ENCODE peak calls at places on chromosomes 1 and 21, in ten cellular contexts. H is CD4-positive, alpha-beta memory T cell; Z is right atrium auricular region; X is ovary; M is H1; A is lower lobe of right lung; O is A549; Y is keratinocyte; W is tibial artery; J is heart left ventricle. B is an unnamed sample.
A peak's percentile ranks its signal among the peaks of the same experiment; 100 is the strongest.

GRCh38 chr1:209224886-209225285 is 358.6 kb upstream of the CAMK1G start:
- DNase-seq in H (no peak), Z (no peak), X (no peak), M (no peak), A (no peak), O (no peak), Y (no peak), W (no peak), J (no peak), B (no peak)

GRCh38 chr1:89530690-89531089 is 6.1 kb downstream of the LRRC8B start:
- DNase-seq in H (no peak), Z (no peak), X (no peak), M (no peak), A (no peak), O (no peak), Y (no peak), W (no peak), J (no peak), B (no peak)

GRCh38 chr1:228014235-228014930 is 7.6 kb downstream of the WNT3A start:
- DNase-seq in H (no peak), Z (no peak), X (no peak), M (no peak), A (peak; percentile 54), O (no peak), Y (peak; percentile 60), W (peak; percentile 24), J (peak; percentile 66), B (no peak)

GRCh38 chr1:44460107-44460885 is 55.2 kb downstream of the RNF220 start:
- DNase-seq in H (no peak), Z (no peak), X (no peak), M (no peak), A (no peak), O (no peak), Y (no peak), W (no peak), J (no peak), B (no peak)

GRCh38 chr1:99599678-99600175 is 46.2 kb upstream of the PALMD start:
- DNase-seq in H (no peak), Z (peak; percentile 62), X (peak; percentile 87), M (no peak), A (no peak), O (peak; percentile 7), Y (no peak), W (no peak), J (peak; percentile 69), B (no peak)

GRCh38 chr21:16912075-16912474 is 600.8 kb upstream of the CXADR start:
- DNase-seq in H (no peak), Z (no peak), X (no peak), M (no peak), A (no peak), O (no peak), Y (no peak), W (no peak), J (no peak), B (no peak)

GRCh38 chr1:115194571-115194970 is 105.3 kb upstream of the TSPAN2 start:
- DNase-seq in H (no peak), Z (no peak), X (no peak), M (no peak), A (no peak), O (no peak), Y (no peak), W (no peak), J (no peak), B (no peak)

GRCh38 chr1:15948600-15949452 is 27.1 kb downstream of the ZBTB17 start:
- DNase-seq in H (no peak), Z (peak; percentile 95), X (peak; percentile 87), M (no peak), A (peak; percentile 79), O (no peak), Y (peak; percentile 55), W (peak; percentile 93), J (peak; percentile 77), B (no peak)

DNA sequence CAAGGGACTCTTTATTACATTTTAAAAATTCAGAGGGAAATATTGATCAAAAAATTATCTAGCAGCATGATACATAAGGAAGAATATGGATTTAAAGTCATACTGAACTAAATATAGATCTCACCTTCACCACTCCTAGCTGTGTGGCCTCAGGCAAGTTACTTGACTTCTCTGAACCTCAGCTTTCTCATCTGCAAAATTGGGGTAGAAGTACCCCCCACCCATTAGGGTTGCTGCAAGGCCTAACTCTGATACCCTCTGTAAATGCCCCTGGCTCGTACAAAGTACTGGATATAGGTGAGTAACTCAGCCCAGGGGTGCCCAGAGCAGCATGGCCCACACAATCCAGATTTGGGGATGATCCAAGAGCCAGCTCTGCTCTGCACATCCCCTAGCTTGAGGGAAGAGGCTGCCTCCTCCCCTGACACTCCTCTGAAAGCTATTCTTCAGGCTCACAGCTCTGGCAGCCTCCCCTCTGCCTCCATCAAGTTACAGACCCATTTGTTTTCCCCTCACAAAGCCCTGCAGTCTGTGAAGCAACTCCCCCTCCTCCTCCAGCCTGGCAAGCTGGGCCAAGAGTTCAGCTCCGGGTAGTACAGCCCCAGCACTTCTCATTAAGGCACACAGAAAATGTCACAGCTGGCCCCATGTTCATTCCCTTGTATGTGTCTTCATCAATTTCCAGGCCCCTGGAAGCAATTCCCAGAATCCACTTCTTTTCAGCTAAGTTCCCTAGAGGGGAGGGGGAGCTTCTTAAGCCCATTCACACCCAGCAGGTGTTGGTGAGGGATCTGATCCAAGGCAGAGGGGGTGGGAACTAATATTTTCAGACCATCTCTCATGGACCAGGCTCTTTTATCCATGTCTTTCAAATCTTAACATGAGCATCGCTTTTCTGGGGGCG is 143.7 kb downstream of the PLPP3 start:
- DNase-seq in H (no peak), Z (no peak), X (no peak), M (no peak), A (no peak), O (no peak), Y (no peak), W (no peak), J (no peak), B (no peak)
- H3K4me1 ChIP-seq in H (no peaks in the 10 kb centered on the region), Z (peaks cover 44% of the 10 kb centered on the region), X (peaks cover 4% of the 10 kb centered on the region), M (peaks cover 20% of the 10 kb centered on the region), A (peaks cover 10% of the 10 kb centered on the region), O (peaks cover 7% of the 10 kb centered on the region), Y (no peaks in the 10 kb centered on the region), W (peaks cover 3% of the 10 kb centered on the region), J (no peaks in the 10 kb centered on the region), B (peaks cover 11% of the 10 kb centered on the region)

GRCh38 chr21:36185498-36185897 is 28.9 kb downstream of the DOP1B start:
- DNase-seq in H (no peak), Z (no peak), X (no peak), M (no peak), A (no peak), O (no peak), Y (no peak), W (no peak), J (no peak), B (no peak)

GRCh38 chr21:36188081-36188681 is 31.6 kb downstream of the DOP1B start:
- DNase-seq in H (no peak), Z (no peak), X (no peak), M (no peak), A (peak; percentile 60), O (no peak), Y (no peak), W (no peak), J (peak; percentile 69), B (no peak)

GRCh38 chr21:36190736-36191135 is 34.1 kb downstream of the DOP1B start:
- DNase-seq in H (no peak), Z (no peak), X (no peak), M (no peak), A (no peak), O (no peak), Y (no peak), W (no peak), J (no peak), B (no peak)

GRCh38 chr21:36186506-36187399 is 30.1 kb downstream of the DOP1B start:
- DNase-seq in H (no peak), Z (no peak), X (no peak), M (no peak), A (no peak), O (no peak), Y (no peak), W (no peak), J (peak; percentile 75), B (no peak)

DNA sequence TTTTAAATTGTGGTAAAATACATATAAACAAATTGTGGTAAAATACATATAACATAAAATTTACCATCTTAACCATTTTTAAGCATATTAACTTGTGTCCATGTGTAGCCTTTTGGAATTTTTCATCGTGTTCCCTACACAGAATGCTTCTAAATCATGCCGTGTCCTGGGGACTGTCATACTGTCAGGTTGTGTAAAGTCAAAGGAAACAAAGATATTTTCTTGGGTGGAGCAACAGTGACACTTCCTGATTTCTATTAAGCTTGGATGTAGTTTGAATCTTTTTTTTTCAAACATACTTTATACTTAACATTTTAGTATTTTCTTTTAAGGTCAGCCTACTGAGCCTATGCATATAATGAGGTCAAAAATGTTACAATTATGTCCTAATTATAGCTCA is 32.3 kb downstream of the DOP1B start:
- DNase-seq in H (no peak), Z (no peak), X (no peak), M (no peak), A (no peak), O (no peak), Y (no peak), W (no peak), J (no peak), B (no peak)
- H3K27ac ChIP-seq in H (no peak overlapping the region), Z (no peak overlapping the region), X (no peak overlapping the region), M (no peak overlapping the region), A (no peak overlapping the region), O (no peak overlapping the region), Y (no peak overlapping the region), W (no peak overlapping the region), J (no peak overlapping the region), B (no peak overlapping the region)

GRCh38 chr1:221887091-221887746 is 145.3 kb upstream of the DUSP10 start:
- DNase-seq in H (no peak), Z (peak; percentile 82), X (no peak), M (peak; percentile 17), A (peak; percentile 50), O (peak; percentile 73), Y (peak; percentile 80), W (peak; percentile 90), J (peak; percentile 70), B (no peak)

GRCh38 chr1:221887758-221888157 is 145.9 kb upstream of the DUSP10 start:
- DNase-seq in H (no peak), Z (no peak), X (no peak), M (no peak), A (no peak), O (no peak), Y (no peak), W (no peak), J (no peak), B (no peak)

GRCh38 chr1:221884821-221885220 is 142.9 kb upstream of the DUSP10 start:
- DNase-seq in H (no peak), Z (no peak), X (no peak), M (no peak), A (no peak), O (no peak), Y (no peak), W (no peak), J (no peak), B (no peak)

GRCh38 chr1:221888218-221888617 is 146.3 kb upstream of the DUSP10 start:
- DNase-seq in H (no peak), Z (no peak), X (no peak), M (no peak), A (no peak), O (no peak), Y (no peak), W (no peak), J (no peak), B (no peak)

DNA sequence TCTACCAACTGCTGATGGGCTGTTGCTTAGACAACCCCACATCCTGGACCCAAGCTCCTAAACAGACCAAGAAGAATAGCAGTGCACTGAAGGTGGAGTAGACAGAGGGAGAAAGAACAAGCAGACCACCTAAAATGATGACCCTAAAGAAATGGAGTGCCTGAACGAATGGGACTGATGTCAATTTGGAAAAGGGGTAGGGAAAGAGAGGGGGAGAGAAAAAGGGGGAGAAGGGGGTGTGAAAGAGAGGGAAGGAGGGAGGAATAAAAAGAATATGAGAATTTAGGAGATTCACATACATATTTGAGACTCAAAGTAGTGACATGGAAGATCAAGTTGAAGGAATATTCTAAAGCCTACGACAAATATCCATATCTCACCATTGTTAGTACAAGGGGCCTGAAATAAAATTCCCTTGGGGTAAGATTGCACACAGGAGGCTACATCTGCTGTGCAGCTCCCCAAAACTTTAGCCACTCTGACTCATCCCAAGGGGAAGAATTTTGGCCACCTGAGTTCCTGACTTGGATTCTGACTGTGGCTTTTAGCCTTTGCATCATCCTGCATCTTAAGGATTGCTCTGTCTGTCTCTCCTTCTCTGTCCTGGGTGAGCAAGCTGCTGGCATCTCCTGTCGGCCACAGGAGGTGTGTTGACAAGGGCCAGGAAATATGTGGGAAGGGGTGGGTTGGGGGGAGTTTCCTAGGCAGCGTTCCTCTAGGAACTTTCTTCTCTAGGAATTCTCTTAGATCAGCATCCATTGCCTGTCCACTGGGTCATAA is 144.6 kb upstream of the DUSP10 start:
- DNase-seq in H (no peak), Z (no peak), X (no peak), M (no peak), A (no peak), O (peak; percentile 5), Y (no peak), W (no peak), J (no peak), B (no peak)
- H3K4me1 ChIP-seq in H (no peaks in the 10 kb centered on the region), Z (peaks cover 10% of the 10 kb centered on the region), X (peaks cover 1% of the 10 kb centered on the region), M (no peaks in the 10 kb centered on the region), A (no peaks in the 10 kb centered on the region), O (peaks cover 19% of the 10 kb centered on the region), Y (peaks cover 22% of the 10 kb centered on the region), W (peaks cover 11% of the 10 kb centered on the region), J (no peaks in the 10 kb centered on the region), B (no peaks in the 10 kb centered on the region)

GRCh38 chr1:153985341-153985912 is 712 bp downstream of the RAB13 start:
- DNase-seq in H (no peak), Z (peak; percentile 80), X (no peak), M (no peak), A (no peak), O (no peak), Y (no peak), W (peak; percentile 79), J (no peak), B (no peak)
- H3K27ac ChIP-seq in H (no peak overlapping the region), Z (peak overlapping the region; percentile 85), X (peak overlapping the region; percentile 84), M (peak overlapping the region; percentile 74), A (peak overlapping the region; percentile 85), O (peak overlapping the region; percentile 79), Y (peak overlapping the region; percentile 79), W (peak overlapping the region; percentile 95), J (peak overlapping the region; percentile 80), B (no peak overlapping the region)

B was measured in iPS DF 6.9.